ENCODE peak calls at places on chromosome 13, in eight cellular contexts. H, K, N, O, Q, G, E and P are unnamed samples.

GRCh38 chr13:21330126-21330861 is 128.8 kb downstream of the ZDHHC20 start:
- DNase-seq in K (no peak), N (no peak), E (no peak), Q (no peak), O (no peak), G (no peak), H (no peak), P (no peak)

GRCh38 chr13:35714096-35714495 is 237.6 kb upstream of the MAB21L1 start:
- DNase-seq in O (no peak), E (no peak), N (no peak), G (no peak), Q (no peak), H (no peak), K (no peak), P (no peak)

GRCh38 chr13:35309711-35310110 is 166.8 kb downstream of the MAB21L1 start:
- DNase-seq in N (no peak), O (no peak), H (no peak), K (no peak), E (no peak), G (no peak), Q (no peak), P (no peak)

GRCh38 chr13:104779311-104779710 is 1713.1 kb upstream of the SLC10A2 start:
- DNase-seq in Q (no peak), K (no peak), G (no peak), E (no peak), N (no peak), O (no peak), H (no peak), P (no peak)

GRCh38 chr13:85228692-85229091 is 570.5 kb downstream of the SLITRK6 start:
- DNase-seq in N (no peak), H (no peak), O (no peak), K (no peak), Q (no peak), G (no peak), E (no peak), P (no peak)

GRCh38 chr13:50529154-50529882 is 314.2 kb downstream of the DLEU7 start:
- DNase-seq in O (peak; percentile 22), G (peak; percentile 91), H (no peak), N (peak; percentile 78), K (peak; percentile 76), Q (peak; percentile 65), E (peak; percentile 80), P (no peak)

GRCh38 chr13:91946498-91947070 is 548.2 kb downstream of the GPC5 start:
- DNase-seq in Q (no peak), N (no peak), H (peak; percentile 1), G (no peak), O (no peak), K (no peak), E (no peak), P (no peak)

GRCh38 chr13:59671853-59672252 is 491.9 kb downstream of the DIAPH3 start:
- DNase-seq in H (no peak), N (no peak), O (no peak), K (no peak), G (no peak), E (no peak), Q (no peak), P (no peak)

GRCh38 chr13:79782541-79783216 is 301.7 kb downstream of the NDFIP2 start:
- DNase-seq in K (peak; percentile 23), E (peak; percentile 42), Q (no peak), G (peak; percentile 82), H (no peak), O (no peak), N (peak; percentile 74), P (no peak)

GRCh38 chr13:111977184-111977516 is 89.8 kb upstream of the SOX1 start:
- DNase-seq in Q (no peak), N (no peak), O (no peak), E (no peak), H (no peak), K (no peak), G (no peak), P (no peak)

GRCh38 chr13:94595006-94595942 is 678 bp downstream of the TGDS start:
- DNase-seq in O (peak; percentile 18), N (peak; percentile 81), Q (no peak), E (peak; percentile 23), G (no peak), K (no peak), H (peak; percentile 11), P (peak; percentile 17)

GRCh38 chr13:36997716-36998427 is 1.3 kb downstream of the ALG5 start:
- DNase-seq in E (no peak), G (no peak), K (no peak), O (no peak), Q (no peak), H (no peak), N (no peak), P (no peak)

GRCh38 chr13:78657699-78658629 is 991 bp downstream of the OBI1 start:
- DNase-seq in O (no peak), N (no peak), Q (no peak), K (no peak), G (no peak), E (no peak), H (peak; percentile 13), P (no peak)

GRCh38 chr13:78660130-78660857 is 1.3 kb upstream of the OBI1 start:
- DNase-seq in E (peak; percentile 14), K (no peak), G (no peak), N (peak; percentile 77), H (peak; percentile 7), Q (no peak), O (no peak), P (no peak)

GRCh38 chr13:78655906-78656305 is 3.0 kb downstream of the OBI1 start:
- DNase-seq in E (no peak), K (no peak), O (no peak), N (no peak), H (no peak), G (no peak), Q (no peak), P (no peak)

GRCh38 chr13:78659450-78660110 is 625 bp upstream of the OBI1 start:
- DNase-seq in K (no peak), O (no peak), H (peak; percentile 1), Q (no peak), G (no peak), E (no peak), N (no peak), P (no peak)

GRCh38 chr13:78658630-78659449 is at the start of gene OBI1:
- DNase-seq in H (peak; percentile 48), K (peak; percentile 78), G (peak; percentile 93), N (peak; percentile 98), Q (peak; percentile 74), O (peak; percentile 69), E (peak; percentile 89), P (peak; percentile 70)
- TF ChIP-seq POLR2A in H (peak; percentile 42), K (no peak), G (no peak), N (peak; percentile 29), Q (peak; percentile 41), O (peak; percentile 59), E (peak; percentile 73), P (peak; percentile 95)

DNA sequence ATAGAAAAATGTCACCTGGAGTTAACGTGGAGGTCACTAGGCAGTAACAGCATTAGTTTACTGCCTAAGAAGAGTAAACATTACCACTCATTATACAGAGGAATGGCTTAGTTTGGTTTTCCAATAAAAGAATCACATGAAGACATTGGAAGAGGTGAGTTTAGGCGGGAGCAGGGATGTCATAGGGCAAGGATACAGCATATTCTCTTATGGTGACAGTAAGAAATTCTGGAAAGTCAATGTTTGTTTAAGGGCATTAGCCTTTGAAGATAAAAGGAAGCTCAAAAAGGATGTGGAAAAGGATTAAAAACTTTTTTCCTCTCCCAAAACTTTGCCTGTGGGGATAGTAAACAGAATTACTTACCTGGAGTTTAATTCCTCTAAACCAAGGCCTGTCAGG is 4.1 kb downstream of the POLR1D start:
- DNase-seq in H (no peak), E (no peak), O (no peak), Q (no peak), N (no peak), K (no peak), G (no peak), P (no peak)
- TF ChIP-seq POLR2A in H (no peak), E (no peak), O (no peak), Q (no peak), N (no peak), K (no peak), G (no peak), P (no peak)

GRCh38 chr13:44917589-44918322 is 71.5 kb downstream of the NUFIP1 start:
- DNase-seq in O (peak; percentile 65), H (peak; percentile 64), E (peak; percentile 97), N (peak; percentile 98), Q (peak; percentile 93), G (peak; percentile 94), K (peak; percentile 94), P (peak; percentile 58)
- TF ChIP-seq POLR2A in O (no peak), H (no peak), E (peak; percentile 78), N (no peak), Q (peak; percentile 24), G (no peak), K (no peak), P (no peak)

GRCh38 chr13:51769455-51770127 is 34.4 kb downstream of the DHRS12 start:
- DNase-seq in H (no peak), G (peak; percentile 60), O (no peak), N (no peak), Q (no peak), K (peak; percentile 87), E (peak; percentile 86), P (no peak)
- TF ChIP-seq POLR2A in H (no peak), G (no peak), O (no peak), N (no peak), Q (no peak), K (no peak), E (peak; percentile 51), P (no peak)

GRCh38 chr13:97142452-97142851 is 79.7 kb upstream of the MBNL2 start:
- DNase-seq in N (no peak), E (peak; percentile 45), H (peak; percentile 53), K (no peak), Q (peak; percentile 78), G (peak; percentile 36), O (peak; percentile 64), P (no peak)
- TF ChIP-seq POLR2A in N (no peak), E (peak; percentile 24), H (peak; percentile 60), K (no peak), Q (peak; percentile 97), G (no peak), O (peak; percentile 54), P (peak; percentile 50)

GRCh38 chr13:40981949-40982348 is 37.2 kb downstream of the ELF1 start:
- DNase-seq in K (no peak), H (no peak), O (no peak), Q (no peak), E (no peak), N (no peak), G (no peak), P (no peak)

GRCh38 chr13:40983725-40984669 is 35.1 kb downstream of the ELF1 start:
- DNase-seq in H (no peak), K (no peak), O (no peak), E (no peak), Q (no peak), G (no peak), N (no peak), P (no peak)

GRCh38 chr13:40983269-40983668 is 35.8 kb downstream of the ELF1 start:
- DNase-seq in E (no peak), G (no peak), Q (no peak), H (no peak), K (no peak), N (no peak), O (no peak), P (no peak)

GRCh38 chr13:40981361-40981760 is 37.8 kb downstream of the ELF1 start:
- DNase-seq in E (no peak), Q (no peak), G (no peak), H (no peak), K (no peak), N (no peak), O (no peak), P (no peak)

GRCh38 chr13:40982772-40983171 is 36.3 kb downstream of the ELF1 start:
- DNase-seq in N (no peak), K (no peak), O (no peak), H (no peak), Q (no peak), G (peak; percentile 33), E (no peak), P (no peak)
- TF ChIP-seq POLR2A in N (peak; percentile 99), K (no peak), O (no peak), H (no peak), Q (no peak), G (no peak), E (peak; percentile 62), P (peak; percentile 59)